ENCODE peak calls at places on chromosomes 3 and 15, in ten cellular contexts. O, W, I, Z, G, K, R, P, V and A are unnamed samples.

GRCh38 chr3:113516115-113516505 is 1.2 kb upstream of the SPICE1 start:
- DNase-seq in O (no peak), W (no peak), I (no peak), Z (no peak), G (no peak), K (no peak), R (no peak), P (no peak), V (peak; percentile 12), A (no peak)

GRCh38 chr3:189122526-189123205 is 49.1 kb upstream of the TPRG1 start:
- DNase-seq in O (no peak), W (no peak), I (no peak), Z (no peak), G (no peak), K (no peak), R (no peak), P (no peak), V (no peak), A (no peak)

GRCh38 chr3:150232992-150233451 is 175.1 kb upstream of the TSC22D2 start:
- DNase-seq in O (no peak), W (peak; percentile 62), I (no peak), Z (no peak), G (peak; percentile 81), K (no peak), R (peak; percentile 53), P (no peak), V (peak; percentile 82), A (no peak)

GRCh38 chr15:85579011-85579701 is 198.8 kb downstream of the AKAP13 start:
- DNase-seq in O (no peak), W (peak; percentile 72), I (no peak), Z (no peak), G (no peak), K (no peak), R (peak; percentile 77), P (no peak), V (peak; percentile 42), A (no peak)

GRCh38 chr3:16048435-16049318 is 125.8 kb upstream of the GALNT15 start:
- DNase-seq in O (no peak), W (no peak), I (peak; percentile 18), Z (no peak), G (peak; percentile 87), K (peak; percentile 50), R (peak; percentile 41), P (no peak), V (peak; percentile 68), A (peak; percentile 36)

GRCh38 chr3:2354702-2355101 is 256.0 kb downstream of the CNTN4 start:
- DNase-seq in O (no peak), W (no peak), I (no peak), Z (no peak), G (peak; percentile 42), K (no peak), R (no peak), P (no peak), V (peak; percentile 15), A (no peak)

GRCh38 chr15:62607643-62608042 is 434.9 kb upstream of the TPM1 start:
- DNase-seq in O (no peak), W (no peak), I (no peak), Z (no peak), G (peak; percentile 23), K (peak; percentile 23), R (no peak), P (no peak), V (no peak), A (no peak)

GRCh38 chr3:123159926-123160635 is 41.7 kb upstream of the SEC22A start:
- DNase-seq in O (no peak), W (no peak), I (no peak), Z (no peak), G (no peak), K (no peak), R (no peak), P (no peak), V (no peak), A (no peak)

GRCh38 chr3:157067114-157067513 is 92.8 kb downstream of the CCNL1 start:
- DNase-seq in O (no peak), W (no peak), I (no peak), Z (no peak), G (no peak), K (no peak), R (no peak), P (no peak), V (no peak), A (no peak)

GRCh38 chr3:146468234-146468931 is 978 bp downstream of the PLSCR2 start:
- DNase-seq in O (no peak), W (peak; percentile 61), I (no peak), Z (no peak), G (peak; percentile 42), K (no peak), R (no peak), P (no peak), V (no peak), A (no peak)

GRCh38 chr15:62472616-62473299 is 307.7 kb upstream of the C2CD4B start:
- DNase-seq in O (no peak), W (no peak), I (no peak), Z (no peak), G (no peak), K (no peak), R (no peak), P (no peak), V (peak; percentile 45), A (no peak)

GRCh38 chr3:107969994-107970896 is 120.6 kb downstream of the CD47 start:
- DNase-seq in O (no peak), W (no peak), I (no peak), Z (no peak), G (peak; percentile 98), K (no peak), R (no peak), P (no peak), V (peak; percentile 24), A (no peak)

GRCh38 chr15:95409924-95410323 is 920.6 kb upstream of the NR2F2 start:
- DNase-seq in O (no peak), W (no peak), I (no peak), Z (no peak), G (no peak), K (no peak), R (no peak), P (no peak), V (no peak), A (no peak)

GRCh38 chr15:47820047-47820779 is 102.9 kb downstream of the SEMA6D start:
- DNase-seq in O (no peak), W (no peak), I (no peak), Z (no peak), G (peak; percentile 78), K (no peak), R (no peak), P (no peak), V (peak; percentile 11), A (no peak)

GRCh38 chr3:49738067-49738713 is 14.4 kb upstream of the GMPPB start:
- DNase-seq in O (no peak), W (no peak), I (no peak), Z (no peak), G (no peak), K (no peak), R (no peak), P (no peak), V (no peak), A (no peak)

GRCh38 chr3:185912929-185913901 is 24.6 kb downstream of the TRA2B start:
- DNase-seq in O (no peak), W (no peak), I (no peak), Z (no peak), G (no peak), K (no peak), R (no peak), P (no peak), V (no peak), A (no peak)

GRCh38 chr3:130786306-130786705 is 39.7 kb upstream of the PIK3R4 start:
- DNase-seq in O (no peak), W (no peak), I (no peak), Z (no peak), G (no peak), K (no peak), R (no peak), P (no peak), V (no peak), A (no peak)
- TF ChIP-seq CTCF in O (no peak), W (no peak), I (no peak), Z (no peak), G (no peak), K (no peak), R (no peak), P (no peak), V (no peak), A (no peak)

DNA sequence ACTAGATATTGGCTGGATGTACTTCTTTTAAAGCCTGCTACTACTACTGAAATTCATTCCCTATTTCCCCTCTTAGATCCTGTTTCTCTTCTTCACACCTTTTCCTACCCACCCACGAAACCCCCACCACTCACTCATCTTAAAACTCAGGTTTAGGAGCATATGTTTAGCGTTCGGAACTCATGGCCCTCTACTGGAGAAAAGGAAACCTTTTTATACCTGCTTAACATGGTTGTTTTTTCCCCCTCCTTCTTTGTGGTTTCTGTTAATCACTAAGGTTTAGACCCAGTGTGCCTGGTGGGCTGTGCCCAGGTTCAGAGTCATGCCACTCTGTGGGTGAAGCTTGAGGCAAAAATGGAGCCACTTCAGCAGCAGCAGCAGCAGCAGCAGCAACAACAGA is 2.6 kb downstream of the ARID3B start:
- DNase-seq in O (no peak), W (no peak), I (peak; percentile 6), Z (no peak), G (no peak), K (no peak), R (no peak), P (no peak), V (no peak), A (no peak)
- TF ChIP-seq CTCF in O (no peak), W (no peak), I (peak; percentile 55), Z (no peak), G (peak; percentile 8), K (peak; percentile 19), R (no peak), P (no peak), V (no peak), A (peak; percentile 33)

GRCh38 chr3:115931581-115931980 is 308.3 kb downstream of the GAP43 start:
- DNase-seq in O (no peak), W (no peak), I (no peak), Z (no peak), G (peak; percentile 3), K (no peak), R (no peak), P (no peak), V (no peak), A (no peak)

GRCh38 chr3:115932807-115933206 is 309.5 kb downstream of the GAP43 start:
- DNase-seq in O (no peak), W (no peak), I (no peak), Z (no peak), G (no peak), K (no peak), R (no peak), P (no peak), V (no peak), A (no peak)

DNA sequence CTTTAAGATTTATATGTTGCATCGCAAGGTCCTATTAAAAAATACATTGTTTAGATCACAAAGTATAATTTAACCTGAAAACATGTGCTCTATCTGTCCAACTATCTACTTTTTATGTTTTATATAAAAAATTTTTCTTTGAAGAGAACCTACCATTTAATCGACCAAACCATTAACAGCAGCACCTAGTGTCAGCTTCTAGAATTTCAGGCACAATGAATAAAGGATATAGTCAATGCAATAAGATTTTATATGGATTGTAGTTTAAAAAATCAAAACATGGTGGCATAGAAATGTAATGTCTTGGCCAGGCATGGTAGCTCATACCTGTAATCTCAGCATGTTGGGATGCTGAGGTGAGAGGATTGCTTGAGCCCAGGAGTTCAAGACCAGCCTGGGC is 313.7 kb downstream of the GAP43 start:
- DNase-seq in O (no peak), W (no peak), I (no peak), Z (no peak), G (peak; percentile 4), K (no peak), R (no peak), P (no peak), V (no peak), A (no peak)
- TF ChIP-seq CTCF in O (peak; percentile 48), W (no peak), I (no peak), Z (peak; percentile 48), G (peak; percentile 55), K (peak; percentile 52), R (no peak), P (peak; percentile 17), V (peak; percentile 11), A (peak; percentile 12)

GRCh38 chr15:68053997-68054657 is at the start of gene PIAS1:
- DNase-seq in O (peak; percentile 98), W (peak; percentile 90), I (peak; percentile 88), Z (peak; percentile 93), G (peak; percentile 91), K (peak; percentile 63), R (peak; percentile 95), P (peak; percentile 98), V (peak; percentile 93), A (peak; percentile 60)
- TF ChIP-seq CTCF in O (no peak), W (no peak), I (no peak), Z (no peak), G (no peak), K (no peak), R (no peak), P (no peak), V (no peak), A (no peak)